ENCODE peak calls at places on chromosomes 6 and 20, in seven cellular contexts. E, O, U, D, H, N and Y are unnamed samples.

GRCh38 chr6:71226151-71226550 is 62.5 kb upstream of the OGFRL1 start:
- DNase-seq in E (no peak), O (no peak), U (no peak), D (no peak), H (no peak), N (no peak), Y (no peak)

GRCh38 chr6:68443704-68444103 is 191.4 kb upstream of the ADGRB3 start:
- DNase-seq in E (no peak), O (no peak), U (no peak), D (no peak), H (no peak), N (no peak), Y (no peak)

GRCh38 chr20:40564997-40565680 is 123.9 kb downstream of the MAFB start:
- DNase-seq in E (peak), O (no peak), U (peak), D (peak), H (peak), N (no peak), Y (peak)

GRCh38 chr6:57432162-57432561 is 114.7 kb downstream of the PRIM2 start:
- DNase-seq in E (peak), O (no peak), U (no peak), D (no peak), H (no peak), N (no peak), Y (peak)

GRCh38 chr6:21836292-21836691 is 242.7 kb downstream of the SOX4 start:
- DNase-seq in E (no peak), O (no peak), U (no peak), D (no peak), H (no peak), N (no peak), Y (no peak)

GRCh38 chr6:102300350-102300749 is 906.8 kb downstream of the GRIK2 start:
- DNase-seq in E (no peak), O (no peak), U (peak), D (peak), H (no peak), N (no peak), Y (peak)

GRCh38 chr6:132220800-132221199 is 180.5 kb downstream of the MOXD1 start:
- DNase-seq in E (no peak), O (no peak), U (no peak), D (no peak), H (no peak), N (no peak), Y (no peak)

GRCh38 chr20:59177266-59178250 is 13.9 kb downstream of the ZNF831 start:
- DNase-seq in E (no peak), O (no peak), U (no peak), D (no peak), H (no peak), N (no peak), Y (no peak)

GRCh38 chr6:84410377-84410776 is 182.9 kb upstream of the CEP162 start:
- DNase-seq in E (no peak), O (no peak), U (no peak), D (no peak), H (no peak), N (no peak), Y (no peak)

GRCh38 chr20:23826541-23827018 is at the start of gene CST2:
- DNase-seq in E (no peak), O (no peak), U (peak), D (no peak), H (peak), N (no peak), Y (no peak)

DNA sequence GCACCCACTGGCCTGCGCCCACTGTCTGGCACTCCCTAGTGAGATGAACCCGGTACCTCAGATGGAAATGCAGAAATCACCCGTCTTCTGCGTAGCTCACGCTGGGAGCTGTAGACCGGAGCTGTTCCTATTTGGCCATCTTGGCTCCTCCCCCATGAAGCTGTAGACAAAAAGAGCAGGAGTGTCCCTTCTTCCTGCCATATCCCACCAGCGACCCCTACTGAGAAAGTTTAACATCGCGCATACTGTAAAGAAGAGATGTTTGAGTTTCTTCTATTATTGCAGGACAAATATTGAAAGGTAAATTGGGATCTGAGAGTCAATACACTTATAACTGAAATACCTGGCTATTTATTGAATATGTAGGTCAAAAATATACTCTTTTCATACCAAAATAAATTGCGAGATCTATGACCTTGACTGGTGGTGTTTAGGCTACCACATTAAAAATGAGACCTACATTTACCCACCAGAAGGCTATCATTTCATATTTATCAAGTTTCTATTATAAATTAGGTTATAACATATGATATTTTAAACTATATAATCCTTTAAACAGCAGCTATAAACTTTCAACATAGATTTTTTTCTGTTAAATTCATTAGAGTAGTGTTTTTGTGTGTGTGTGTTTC is 586.3 kb downstream of the HTR1B start:
- DNase-seq in E (peak), O (peak), U (peak), D (peak), H (peak), N (peak), Y (no peak)
- TF ChIP-seq CTCF in E (peak), O (peak), U (peak), D (peak), H (peak), N (peak), Y (no peak)

GRCh38 chr6:28501259-28501658 is 14.3 kb downstream of the GPX6 start:
- DNase-seq in E (no peak), O (no peak), U (no peak), D (no peak), H (no peak), N (no peak), Y (no peak)

GRCh38 chr6:28497893-28498292 is 17.7 kb downstream of the GPX6 start:
- DNase-seq in E (no peak), O (no peak), U (no peak), D (no peak), H (no peak), N (no peak), Y (no peak)

GRCh38 chr6:28491984-28492317 is 23.6 kb downstream of the GPX6 start:
- DNase-seq in E (no peak), O (no peak), U (no peak), D (no peak), H (no peak), N (no peak), Y (no peak)

GRCh38 chr6:28497306-28497705 is 18.3 kb downstream of the GPX6 start:
- DNase-seq in E (no peak), O (no peak), U (no peak), D (no peak), H (no peak), N (no peak), Y (no peak)

DNA sequence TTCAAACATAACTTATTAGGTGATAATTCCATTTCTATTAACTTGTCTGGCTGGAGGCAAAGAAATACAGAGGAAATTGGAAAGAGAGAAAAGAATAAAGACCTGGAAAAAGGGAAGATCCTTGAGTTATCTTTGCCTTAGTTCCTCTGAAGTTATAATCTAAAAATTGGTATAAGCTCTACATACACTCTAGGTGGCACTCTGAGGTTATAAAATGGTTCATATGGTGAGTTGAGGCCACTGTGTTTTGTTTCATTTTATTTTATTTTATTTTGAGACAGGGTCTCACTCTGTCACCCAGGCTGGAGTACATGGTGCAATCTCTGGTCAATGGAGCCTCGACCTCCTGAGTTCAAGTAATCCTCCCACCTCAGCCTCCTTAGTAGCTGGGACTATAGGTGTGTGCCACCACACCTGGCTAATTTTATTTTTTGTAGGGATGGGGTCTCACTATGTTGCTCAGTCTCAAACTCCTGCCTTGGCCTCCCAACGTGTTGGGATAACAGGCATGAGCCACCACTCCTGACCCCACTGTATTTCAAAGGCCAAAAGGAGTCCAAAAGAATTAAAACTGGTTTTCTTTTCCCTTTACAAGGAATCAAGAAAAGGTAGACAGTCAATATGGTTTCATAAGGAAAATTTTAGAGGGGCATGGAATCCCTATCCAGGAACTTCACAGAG is 19.4 kb downstream of the GPX6 start:
- DNase-seq in E (no peak), O (no peak), U (peak), D (no peak), H (no peak), N (no peak), Y (peak)
- TF ChIP-seq CTCF in E (peak), O (no peak), U (peak), D (no peak), H (peak), N (no peak), Y (no peak)

GRCh38 chr20:3248167-3248992 is 9.4 kb upstream of the SLC4A11 start:
- DNase-seq in E (no peak), O (peak), U (no peak), D (no peak), H (no peak), N (peak), Y (no peak)

GRCh38 chr20:3248993-3249347 is 10.0 kb upstream of the SLC4A11 start:
- DNase-seq in E (no peak), O (no peak), U (no peak), D (no peak), H (no peak), N (no peak), Y (no peak)

GRCh38 chr20:3247638-3248037 is 8.6 kb upstream of the SLC4A11 start:
- DNase-seq in E (no peak), O (no peak), U (no peak), D (no peak), H (no peak), N (no peak), Y (no peak)

GRCh38 chr20:3251806-3252205 is 12.8 kb upstream of the SLC4A11 start:
- DNase-seq in E (peak), O (no peak), U (no peak), D (no peak), H (no peak), N (peak), Y (no peak)

DNA sequence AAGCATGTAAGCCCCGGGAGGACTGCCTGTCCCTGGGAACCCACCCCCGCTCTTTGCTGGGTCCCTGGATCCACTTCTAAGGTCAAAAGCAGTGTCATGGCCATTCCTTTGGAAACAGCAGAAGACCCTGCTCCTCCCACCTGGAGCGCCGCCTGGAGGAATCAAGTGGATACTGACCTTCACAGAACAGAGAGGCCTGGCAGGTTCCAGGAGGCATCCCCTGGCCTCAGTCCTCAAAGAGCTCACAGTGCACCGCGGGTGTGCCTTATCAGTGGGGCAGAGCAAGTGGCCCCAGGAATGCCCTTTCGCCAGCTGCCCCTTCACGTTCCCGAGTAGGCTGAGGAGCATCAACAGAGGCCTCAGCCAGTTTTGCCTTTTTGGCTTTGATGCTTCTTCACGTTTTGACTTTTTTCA is 11.1 kb upstream of the SLC4A11 start:
- DNase-seq in E (no peak), O (no peak), U (peak), D (peak), H (no peak), N (no peak), Y (peak)
- TF ChIP-seq CTCF in E (peak), O (no peak), U (peak), D (no peak), H (peak), N (no peak), Y (no peak)

GRCh38 chr20:16904751-16905150 is 156.6 kb downstream of the OTOR start:
- DNase-seq in E (no peak), O (no peak), U (peak), D (no peak), H (no peak), N (no peak), Y (peak)
- TF ChIP-seq CTCF in E (no peak), O (no peak), U (peak), D (no peak), H (no peak), N (no peak), Y (no peak)

GRCh38 chr6:7841781-7842468 is 68.7 kb downstream of the TXNDC5 start:
- DNase-seq in E (peak), O (no peak), U (no peak), D (no peak), H (no peak), N (no peak), Y (no peak)

GRCh38 chr6:7848229-7848628 is 62.4 kb downstream of the TXNDC5 start:
- DNase-seq in E (peak), O (no peak), U (no peak), D (no peak), H (no peak), N (no peak), Y (no peak)

GRCh38 chr6:7851780-7852179 is 58.8 kb downstream of the TXNDC5 start:
- DNase-seq in E (no peak), O (no peak), U (no peak), D (no peak), H (no peak), N (no peak), Y (no peak)

DNA sequence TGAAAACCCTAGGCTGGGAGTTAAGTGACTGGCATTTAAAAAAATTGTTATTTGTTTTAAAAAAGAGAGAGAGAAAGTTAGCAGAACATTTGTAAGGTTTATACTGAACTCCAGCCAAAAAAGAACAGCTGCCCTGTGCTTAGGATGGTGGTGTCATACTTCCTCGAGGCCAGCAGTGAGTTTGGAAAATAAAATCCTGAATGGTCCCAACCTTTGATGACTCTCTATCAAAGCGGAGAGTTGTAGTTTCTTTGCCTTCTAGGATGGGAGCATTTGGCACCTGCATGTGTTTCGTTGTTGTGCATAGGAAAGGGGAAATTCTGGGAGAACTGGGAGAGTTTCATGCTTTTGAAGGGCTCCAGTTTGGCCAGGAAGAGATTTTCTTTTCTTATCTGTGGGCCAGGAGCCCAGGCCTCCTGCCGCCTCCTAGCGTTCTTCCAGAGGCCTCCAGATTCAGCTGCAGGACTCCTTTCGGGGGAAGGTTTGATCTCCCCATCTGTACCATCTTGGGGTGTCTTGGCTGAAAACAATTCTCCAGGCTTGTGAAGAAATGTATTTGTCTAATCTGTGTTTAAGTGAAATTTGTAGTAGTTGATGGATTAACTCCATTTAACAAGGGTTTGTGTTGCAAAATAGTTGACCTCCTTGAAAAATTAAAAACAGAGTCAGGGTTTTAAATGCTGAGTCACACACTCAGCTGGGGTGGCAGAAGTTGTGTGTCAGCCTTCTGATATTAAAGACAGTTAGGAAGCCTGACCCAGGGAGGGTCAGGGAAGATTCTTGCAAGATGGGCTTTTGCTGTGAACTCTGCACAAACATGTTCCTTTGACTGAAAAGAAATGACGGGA is 63.4 kb downstream of the TXNDC5 start:
- DNase-seq in E (peak), O (no peak), U (no peak), D (no peak), H (no peak), N (no peak), Y (peak)
- TF ChIP-seq CTCF in E (peak), O (peak), U (no peak), D (no peak), H (no peak), N (no peak), Y (no peak)

GRCh38 chr6:111952821-111953535 is 79.7 kb upstream of the FYN start:
- DNase-seq in E (peak), O (no peak), U (peak), D (no peak), H (peak), N (no peak), Y (peak)
- TF ChIP-seq CTCF in E (no peak), O (no peak), U (no peak), D (no peak), H (no peak), N (no peak), Y (no peak)